ENCODE peak calls at places on chromosomes 11 and 22, in seven cellular contexts. One of them, this sample, is unnamed.

GRCh38 chr11:62054484-62055121 is 69.2 kb upstream of the INCENP start:
- DNase-seq in H1: no peak
- DNase-seq in HepG2: peak; percentile 78
- DNase-seq in HCT116: peak; percentile 87
- DNase-seq in SK-N-SH: no peak
- DNase-seq in GM12878: no peak
- DNase-seq in K562: peak; percentile 58
- DNase-seq in this sample: no peak

GRCh38 chr22:46528121-46528610 is 9.3 kb downstream of the CELSR1 start:
- DNase-seq in K562: no peak
- DNase-seq in HCT116: peak; percentile 69
- DNase-seq in SK-N-SH: no peak
- DNase-seq in HepG2: peak; percentile 95
- DNase-seq in GM12878: no peak
- DNase-seq in H1: no peak
- DNase-seq in this sample: no peak

GRCh38 chr11:67278939-67279588 is 10.0 kb upstream of the ANKRD13D start:
- DNase-seq in K562: no peak
- DNase-seq in HepG2: no peak
- DNase-seq in HCT116: no peak
- DNase-seq in GM12878: no peak
- DNase-seq in H1: no peak
- DNase-seq in SK-N-SH: no peak
- DNase-seq in this sample: no peak

GRCh38 chr22:30864441-30865420 is 103.8 kb downstream of the MORC2 start:
- DNase-seq in H1: peak; percentile 40
- DNase-seq in HepG2: no peak
- DNase-seq in GM12878: no peak
- DNase-seq in K562: peak; percentile 2
- DNase-seq in SK-N-SH: peak; percentile 16
- DNase-seq in HCT116: no peak
- DNase-seq in this sample: no peak

GRCh38 chr11:76916712-76917111 is 56.0 kb downstream of the ACER3 start:
- DNase-seq in SK-N-SH: no peak
- DNase-seq in HepG2: peak; percentile 63
- DNase-seq in HCT116: no peak
- DNase-seq in GM12878: no peak
- DNase-seq in H1: no peak
- DNase-seq in K562: peak; percentile 37
- DNase-seq in this sample: no peak

GRCh38 chr11:34599406-34599901 is 21.4 kb upstream of the EHF start:
- DNase-seq in SK-N-SH: no peak
- DNase-seq in GM12878: no peak
- DNase-seq in HCT116: peak; percentile 91
- DNase-seq in HepG2: peak; percentile 79
- DNase-seq in H1: no peak
- DNase-seq in K562: peak; percentile 56
- DNase-seq in this sample: no peak

GRCh38 chr11:83574516-83574915 is 288.3 kb upstream of the CCDC90B start:
- DNase-seq in GM12878: no peak
- DNase-seq in SK-N-SH: no peak
- DNase-seq in HepG2: no peak
- DNase-seq in K562: no peak
- DNase-seq in H1: no peak
- DNase-seq in HCT116: no peak
- DNase-seq in this sample: no peak

GRCh38 chr11:29119116-29119515 is 897.7 kb downstream of the KCNA4 start:
- DNase-seq in K562: no peak
- DNase-seq in GM12878: no peak
- DNase-seq in SK-N-SH: no peak
- DNase-seq in HepG2: no peak
- DNase-seq in H1: no peak
- DNase-seq in HCT116: no peak
- DNase-seq in this sample: no peak

GRCh38 chr11:2788751-2789140 is 89.0 kb upstream of the KCNQ1OT1 start:
- DNase-seq in GM12878: no peak
- DNase-seq in HCT116: no peak
- DNase-seq in SK-N-SH: no peak
- DNase-seq in H1: peak; percentile 47
- DNase-seq in HepG2: no peak
- DNase-seq in K562: no peak
- DNase-seq in this sample: no peak

GRCh38 chr22:33515733-33516297 is 404.5 kb downstream of the LARGE1 start:
- DNase-seq in H1: no peak
- DNase-seq in GM12878: no peak
- DNase-seq in HCT116: no peak
- DNase-seq in SK-N-SH: no peak
- DNase-seq in K562: no peak
- DNase-seq in HepG2: peak; percentile 53
- DNase-seq in this sample: no peak

GRCh38 chr11:128936546-128937275 is 6.0 kb downstream of the TP53AIP1 start:
- DNase-seq in HCT116: no peak
- DNase-seq in H1: peak; percentile 65
- DNase-seq in K562: no peak
- DNase-seq in SK-N-SH: no peak
- DNase-seq in GM12878: no peak
- DNase-seq in HepG2: peak; percentile 58
- DNase-seq in this sample: no peak

GRCh38 chr11:2093575-2094353 is 45.4 kb downstream of the IGF2 start:
- DNase-seq in SK-N-SH: no peak
- DNase-seq in HepG2: no peak
- DNase-seq in HCT116: no peak
- DNase-seq in GM12878: no peak
- DNase-seq in H1: no peak
- DNase-seq in K562: no peak
- DNase-seq in this sample: peak; percentile 21

GRCh38 chr11:36500315-36500721 is 9.8 kb downstream of the TRAF6 start:
- DNase-seq in GM12878: no peak
- DNase-seq in SK-N-SH: no peak
- DNase-seq in HCT116: no peak
- DNase-seq in HepG2: no peak
- DNase-seq in H1: no peak
- DNase-seq in K562: peak; percentile 38
- DNase-seq in this sample: no peak

GRCh38 chr11:111949519-111950426 is 12.6 kb downstream of the DIXDC1 start:
- DNase-seq in SK-N-SH: no peak
- DNase-seq in H1: no peak
- DNase-seq in GM12878: no peak
- DNase-seq in HepG2: no peak
- DNase-seq in HCT116: no peak
- DNase-seq in K562: no peak
- DNase-seq in this sample: no peak

GRCh38 chr11:104061851-104062521 is 25.5 kb downstream of the DDI1 start:
- DNase-seq in GM12878: no peak
- DNase-seq in HCT116: no peak
- DNase-seq in H1: no peak
- DNase-seq in SK-N-SH: no peak
- DNase-seq in HepG2: no peak
- DNase-seq in K562: no peak
- DNase-seq in this sample: no peak

GRCh38 chr11:10493041-10493663 is 38.1 kb downstream of the AMPD3 start:
- DNase-seq in K562: no peak
- DNase-seq in HepG2: no peak
- DNase-seq in GM12878: no peak
- DNase-seq in SK-N-SH: no peak
- DNase-seq in HCT116: no peak
- DNase-seq in H1: no peak
- DNase-seq in this sample: no peak

GRCh38 chr22:43293661-43294392 is 49.3 kb downstream of the SCUBE1 start:
- DNase-seq in GM12878: no peak
- DNase-seq in H1: no peak
- DNase-seq in K562: peak; percentile 77
- DNase-seq in SK-N-SH: no peak
- DNase-seq in HCT116: no peak
- DNase-seq in HepG2: peak; percentile 90
- DNase-seq in this sample: no peak

GRCh38 chr22:22709719-22710445 is 65.5 kb downstream of the GGTLC2 start:
- DNase-seq in HepG2: no peak
- DNase-seq in SK-N-SH: no peak
- DNase-seq in H1: peak; percentile 87
- DNase-seq in GM12878: no peak
- DNase-seq in K562: peak; percentile 96
- DNase-seq in HCT116: no peak
- DNase-seq in this sample: peak; percentile 16

GRCh38 chr11:119340335-119341221 is at the start of gene C1QTNF5:
- DNase-seq in K562: no peak
- DNase-seq in GM12878: no peak
- DNase-seq in SK-N-SH: peak; percentile 83
- DNase-seq in HepG2: no peak
- DNase-seq in HCT116: no peak
- DNase-seq in H1: peak; percentile 70
- DNase-seq in this sample: no peak

GRCh38 chr22:30423296-30423958 is 2.1 kb upstream of the MTFP1 start:
- DNase-seq in H1: no peak
- DNase-seq in GM12878: no peak
- DNase-seq in HepG2: no peak
- DNase-seq in SK-N-SH: no peak
- DNase-seq in HCT116: no peak
- DNase-seq in K562: no peak
- DNase-seq in this sample: peak; percentile 28

GRCh38 chr11:44988981-44989635 is 38.4 kb upstream of the TP53I11 start:
- DNase-seq in K562: no peak
- DNase-seq in SK-N-SH: no peak
- DNase-seq in H1: no peak
- DNase-seq in HepG2: no peak
- DNase-seq in GM12878: no peak
- DNase-seq in HCT116: no peak
- DNase-seq in this sample: no peak

GRCh38 chr22:47043835-47044721 is 281.6 kb downstream of the TBC1D22A start:
- DNase-seq in HCT116: no peak
- DNase-seq in GM12878: no peak
- DNase-seq in SK-N-SH: no peak
- DNase-seq in HepG2: no peak
- DNase-seq in H1: no peak
- DNase-seq in K562: no peak
- DNase-seq in this sample: peak; percentile 10

DNA sequence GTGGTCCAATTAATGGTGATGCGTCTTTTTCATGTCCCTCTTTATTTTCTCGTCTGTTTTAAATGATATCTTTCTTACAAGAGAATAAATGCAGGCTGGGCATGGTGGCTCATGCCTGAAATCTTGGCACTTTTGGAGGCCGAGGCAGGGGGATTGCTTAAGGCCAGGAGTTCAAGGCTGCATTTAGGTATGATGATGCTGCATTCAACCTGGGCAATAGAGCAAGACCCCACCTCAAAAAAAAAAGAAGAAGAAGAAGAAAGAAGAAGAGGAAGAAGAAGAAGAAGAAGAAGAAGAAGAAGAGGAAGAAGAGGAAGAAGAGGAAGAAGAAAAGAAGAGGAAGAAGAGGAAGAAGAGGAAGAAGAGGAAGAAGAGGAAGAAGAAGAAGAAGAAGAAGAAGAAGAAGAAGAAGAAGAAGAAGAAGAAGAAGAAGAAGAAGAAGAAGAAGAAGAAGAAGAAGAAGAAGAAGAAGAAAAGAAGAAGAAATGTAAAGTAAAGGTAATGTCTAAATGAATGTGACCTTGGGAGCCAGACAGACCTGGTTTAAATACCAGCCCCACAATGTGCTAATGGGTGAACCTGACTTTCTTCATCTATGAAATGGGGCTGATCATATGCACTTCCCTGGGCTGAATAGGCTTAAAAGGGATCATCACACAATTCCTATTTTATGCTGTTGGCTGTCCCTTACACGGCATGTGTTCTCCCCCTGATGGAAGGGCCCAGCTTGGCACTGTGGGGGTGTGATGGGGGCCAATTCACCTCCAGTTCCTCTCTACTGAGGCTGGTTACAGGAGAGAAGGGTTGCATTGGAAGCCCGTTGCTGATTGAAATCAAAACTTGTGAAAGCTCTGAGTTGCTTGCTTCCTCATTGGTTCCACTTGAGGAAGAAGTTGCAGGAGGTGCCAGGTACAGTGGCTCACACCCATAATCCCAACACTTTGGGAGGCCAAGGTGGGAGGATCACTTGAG is 13.0 kb upstream of the PRG2 start:
- DNase-seq in GM12878: no peak
- DNase-seq in HepG2: no peak
- DNase-seq in HCT116: no peak
- DNase-seq in H1: no peak
- DNase-seq in SK-N-SH: no peak
- DNase-seq in K562: no peak
- DNase-seq in this sample: no peak
- TF ChIP-seq JUND in GM12878: no peak
- TF ChIP-seq JUND in HepG2: no peak
- TF ChIP-seq JUND in HCT116: no peak
- TF ChIP-seq JUND in H1: no peak
- TF ChIP-seq JUND in SK-N-SH: no peak
- TF ChIP-seq JUND in K562: no peak
- TF ChIP-seq JUND in this sample: no peak

GRCh38 chr11:122703541-122704272 is 48.2 kb downstream of the UBASH3B start:
- DNase-seq in SK-N-SH: no peak
- DNase-seq in H1: no peak
- DNase-seq in GM12878: no peak
- DNase-seq in HCT116: no peak
- DNase-seq in HepG2: no peak
- DNase-seq in K562: no peak
- DNase-seq in this sample: no peak
- TF ChIP-seq JUND in SK-N-SH: no peak
- TF ChIP-seq JUND in H1: no peak
- TF ChIP-seq JUND in GM12878: no peak
- TF ChIP-seq JUND in HCT116: no peak
- TF ChIP-seq JUND in HepG2: no peak
- TF ChIP-seq JUND in K562: no peak
- TF ChIP-seq JUND in this sample: no peak

GRCh38 chr11:113133071-113133470 is 171.9 kb downstream of the NCAM1 start:
- DNase-seq in K562: no peak
- DNase-seq in HepG2: no peak
- DNase-seq in SK-N-SH: no peak
- DNase-seq in HCT116: no peak
- DNase-seq in H1: no peak
- DNase-seq in GM12878: no peak
- DNase-seq in this sample: no peak

GRCh38 chr11:113131036-113131775 is 170.0 kb downstream of the NCAM1 start:
- DNase-seq in H1: no peak
- DNase-seq in GM12878: no peak
- DNase-seq in SK-N-SH: no peak
- DNase-seq in K562: no peak
- DNase-seq in HepG2: no peak
- DNase-seq in HCT116: no peak
- DNase-seq in this sample: no peak

GRCh38 chr11:113134605-113135004 is 173.4 kb downstream of the NCAM1 start:
- DNase-seq in SK-N-SH: no peak
- DNase-seq in GM12878: no peak
- DNase-seq in K562: no peak
- DNase-seq in HepG2: no peak
- DNase-seq in H1: no peak
- DNase-seq in HCT116: no peak
- DNase-seq in this sample: no peak

GRCh38 chr11:113137735-113138529 is 176.5 kb upstream of the TTC12 start:
- DNase-seq in H1: no peak
- DNase-seq in HepG2: no peak
- DNase-seq in GM12878: no peak
- DNase-seq in SK-N-SH: peak; percentile 56
- DNase-seq in K562: no peak
- DNase-seq in HCT116: no peak
- DNase-seq in this sample: no peak

GRCh38 chr11:113132001-113132400 is 170.8 kb downstream of the NCAM1 start:
- DNase-seq in GM12878: no peak
- DNase-seq in SK-N-SH: no peak
- DNase-seq in H1: no peak
- DNase-seq in K562: no peak
- DNase-seq in HepG2: no peak
- DNase-seq in HCT116: no peak
- DNase-seq in this sample: no peak
- TF ChIP-seq JUND in GM12878: no peak
- TF ChIP-seq JUND in SK-N-SH: no peak
- TF ChIP-seq JUND in H1: no peak
- TF ChIP-seq JUND in K562: no peak
- TF ChIP-seq JUND in HepG2: no peak
- TF ChIP-seq JUND in HCT116: no peak
- TF ChIP-seq JUND in this sample: no peak

GRCh38 chr11:46461461-46461927 is 69.9 kb upstream of the CHRM4 start:
- DNase-seq in HepG2: peak; percentile 74
- DNase-seq in K562: no peak
- DNase-seq in GM12878: no peak
- DNase-seq in H1: no peak
- DNase-seq in SK-N-SH: no peak
- DNase-seq in HCT116: no peak
- DNase-seq in this sample: no peak
- TF ChIP-seq JUND in HepG2: no peak
- TF ChIP-seq JUND in K562: no peak
- TF ChIP-seq JUND in GM12878: no peak
- TF ChIP-seq JUND in H1: no peak
- TF ChIP-seq JUND in SK-N-SH: no peak
- TF ChIP-seq JUND in HCT116: no peak
- TF ChIP-seq JUND in this sample: no peak